ENCODE peak calls at places on chromosome 12, in ten cellular contexts. A, E, T, O, S, M, G, H, Y and P are unnamed samples.

GRCh38 chr12:52228366-52228765 is 4.7 kb upstream of the KRT7 start:
- DNase-seq in A (no peak), E (no peak), T (no peak), O (no peak), S (no peak), M (no peak), G (no peak), H (no peak), Y (no peak), P (no peak)

GRCh38 chr12:90245396-90245795 is 536.8 kb upstream of the ATP2B1 start:
- DNase-seq in A (no peak), E (no peak), T (no peak), O (no peak), S (no peak), M (no peak), G (no peak), H (no peak), Y (no peak), P (no peak)

GRCh38 chr12:95837240-95838038 is 21.3 kb upstream of the SNRPF start:
- DNase-seq in A (no peak), E (peak), T (no peak), O (no peak), S (no peak), M (no peak), G (no peak), H (no peak), Y (no peak), P (no peak)

GRCh38 chr12:6038160-6038559 is 86.3 kb downstream of the VWF start:
- DNase-seq in A (peak), E (peak), T (peak), O (no peak), S (peak), M (peak), G (peak), H (peak), Y (peak), P (peak)

GRCh38 chr12:105748806-105749600 is 389.8 kb downstream of the NUAK1 start:
- DNase-seq in A (no peak), E (peak), T (no peak), O (no peak), S (no peak), M (no peak), G (no peak), H (no peak), Y (no peak), P (no peak)

GRCh38 chr12:55336002-55336401 is 5.5 kb downstream of the OR6C3 start:
- DNase-seq in A (no peak), E (no peak), T (no peak), O (no peak), S (no peak), M (no peak), G (no peak), H (no peak), Y (no peak), P (no peak)

GRCh38 chr12:76266797-76267196 is 81.4 kb downstream of the BBS10 start:
- DNase-seq in A (no peak), E (peak), T (no peak), O (no peak), S (no peak), M (no peak), G (peak), H (no peak), Y (peak), P (no peak)

GRCh38 chr12:131947482-131948027 is 2.2 kb upstream of the EP400 start:
- DNase-seq in A (no peak), E (no peak), T (no peak), O (no peak), S (no peak), M (peak), G (no peak), H (no peak), Y (peak), P (no peak)

GRCh38 chr12:10563002-10563401 is 50.4 kb downstream of the MAGOHB start:
- DNase-seq in A (no peak), E (peak), T (no peak), O (no peak), S (no peak), M (no peak), G (no peak), H (no peak), Y (no peak), P (no peak)

GRCh38 chr12:7512528-7512927 is 9.0 kb upstream of the CD163 start:
- DNase-seq in A (no peak), E (peak), T (no peak), O (no peak), S (no peak), M (no peak), G (no peak), H (no peak), Y (peak), P (peak)

GRCh38 chr12:53750812-53751335 is 905 bp downstream of the CISTR start:
- DNase-seq in A (peak), E (no peak), T (no peak), O (peak), S (peak), M (peak), G (peak), H (no peak), Y (peak), P (no peak)

GRCh38 chr12:131039551-131039950 is 85.8 kb downstream of the ADGRD1 start:
- DNase-seq in A (no peak), E (no peak), T (no peak), O (no peak), S (no peak), M (no peak), G (no peak), H (no peak), Y (no peak), P (no peak)

GRCh38 chr12:49825360-49825970 is 2.7 kb downstream of the NCKAP5L start:
- DNase-seq in A (no peak), E (peak), T (no peak), O (no peak), S (no peak), M (no peak), G (no peak), H (no peak), Y (no peak), P (peak)

GRCh38 chr12:121009744-121010143 is 6.5 kb downstream of the C12orf43 start:
- DNase-seq in A (no peak), E (peak), T (no peak), O (no peak), S (peak), M (peak), G (no peak), H (no peak), Y (peak), P (peak)

GRCh38 chr12:111454311-111454710 is 48.6 kb downstream of the SH2B3 start:
- DNase-seq in A (no peak), E (no peak), T (no peak), O (no peak), S (no peak), M (no peak), G (no peak), H (no peak), Y (peak), P (no peak)

GRCh38 chr12:64877363-64878004 is 53.0 kb downstream of the TBC1D30 start:
- DNase-seq in A (no peak), E (no peak), T (no peak), O (no peak), S (no peak), M (no peak), G (no peak), H (no peak), Y (no peak), P (no peak)

GRCh38 chr12:6821271-6821673 is 349 bp upstream of the GPR162 start:
- DNase-seq in A (peak), E (peak), T (peak), O (no peak), S (no peak), M (peak), G (peak), H (peak), Y (peak), P (peak)

GRCh38 chr12:98126637-98127335 is 388.6 kb upstream of the TMPO start:
- DNase-seq in A (no peak), E (no peak), T (peak), O (no peak), S (peak), M (no peak), G (no peak), H (no peak), Y (no peak), P (no peak)

GRCh38 chr12:102063066-102063465 is 1.3 kb upstream of the WASHC3 start:
- DNase-seq in A (no peak), E (peak), T (no peak), O (no peak), S (no peak), M (no peak), G (no peak), H (no peak), Y (no peak), P (no peak)

GRCh38 chr12:101414533-101415119 is 7.1 kb upstream of the ARL1 start:
- DNase-seq in A (peak), E (peak), T (peak), O (no peak), S (peak), M (peak), G (peak), H (no peak), Y (no peak), P (peak)

GRCh38 chr12:113860950-113861349 is 105.2 kb downstream of the RBM19 start:
- DNase-seq in A (no peak), E (peak), T (no peak), O (no peak), S (no peak), M (no peak), G (no peak), H (no peak), Y (peak), P (no peak)

GRCh38 chr12:105315130-105315529 is 15.4 kb upstream of the C12orf75 start:
- DNase-seq in A (no peak), E (no peak), T (no peak), O (no peak), S (no peak), M (no peak), G (no peak), H (no peak), Y (no peak), P (no peak)

GRCh38 chr12:50041962-50042361 is 15.4 kb upstream of the ASIC1 start:
- DNase-seq in A (no peak), E (no peak), T (no peak), O (no peak), S (no peak), M (no peak), G (no peak), H (no peak), Y (no peak), P (no peak)

GRCh38 chr12:116222358-116222757 is 55.1 kb downstream of the MED13L start:
- DNase-seq in A (peak), E (peak), T (peak), O (no peak), S (no peak), M (no peak), G (peak), H (no peak), Y (no peak), P (no peak)

GRCh38 chr12:6434205-6435180 is 10.3 kb upstream of the CD27 start:
- DNase-seq in A (no peak), E (no peak), T (no peak), O (no peak), S (no peak), M (no peak), G (no peak), H (peak), Y (no peak), P (no peak)

GRCh38 chr12:77166711-77167110 is 101.3 kb upstream of the E2F7 start:
- DNase-seq in A (no peak), E (peak), T (no peak), O (no peak), S (no peak), M (no peak), G (no peak), H (no peak), Y (no peak), P (no peak)

GRCh38 chr12:106090586-106091411 is 48.0 kb downstream of the NUAK1 start:
- DNase-seq in A (no peak), E (peak), T (no peak), O (no peak), S (no peak), M (no peak), G (no peak), H (no peak), Y (no peak), P (no peak)

GRCh38 chr12:110677206-110677911 is 11.6 kb downstream of the HVCN1 start:
- DNase-seq in A (no peak), E (no peak), T (no peak), O (no peak), S (no peak), M (peak), G (no peak), H (no peak), Y (no peak), P (peak)

GRCh38 chr12:109170335-109170734 is 53.9 kb downstream of the ACACB start:
- DNase-seq in A (no peak), E (no peak), T (no peak), O (no peak), S (no peak), M (no peak), G (no peak), H (no peak), Y (no peak), P (peak)

GRCh38 chr12:116870306-116870705 is 10.9 kb downstream of the HRK start:
- DNase-seq in A (no peak), E (no peak), T (no peak), O (no peak), S (no peak), M (no peak), G (no peak), H (no peak), Y (no peak), P (no peak)

GRCh38 chr12:72485017-72485701 is 213.0 kb downstream of the TRHDE start:
- DNase-seq in A (no peak), E (no peak), T (no peak), O (no peak), S (no peak), M (no peak), G (no peak), H (no peak), Y (peak), P (no peak)

GRCh38 chr12:91926810-91927209 is 218.8 kb downstream of the BTG1 start:
- DNase-seq in A (peak), E (peak), T (peak), O (no peak), S (no peak), M (no peak), G (peak), H (no peak), Y (no peak), P (no peak)

GRCh38 chr12:54398995-54399793 is 14.7 kb upstream of the ZNF385A start:
- DNase-seq in A (peak), E (peak), T (peak), O (peak), S (peak), M (peak), G (peak), H (peak), Y (peak), P (peak)

GRCh38 chr12:1768585-1768984 is 51.8 kb upstream of the LRTM2 start:
- DNase-seq in A (no peak), E (no peak), T (no peak), O (no peak), S (no peak), M (no peak), G (no peak), H (no peak), Y (no peak), P (no peak)

GRCh38 chr12:116385486-116386217 is 108.2 kb upstream of the MED13L start:
- DNase-seq in A (no peak), E (no peak), T (no peak), O (no peak), S (no peak), M (peak), G (no peak), H (no peak), Y (peak), P (no peak)

GRCh38 chr12:26789731-26790644 is 43.0 kb downstream of the ITPR2 start:
- DNase-seq in A (no peak), E (peak), T (no peak), O (no peak), S (no peak), M (no peak), G (no peak), H (no peak), Y (no peak), P (no peak)

GRCh38 chr12:47207005-47207717 is 127.4 kb upstream of the AMIGO2 start:
- DNase-seq in A (no peak), E (no peak), T (no peak), O (no peak), S (no peak), M (peak), G (no peak), H (peak), Y (no peak), P (peak)